ENCODE peak calls at places on chromosomes 3 and 15, in eight cellular contexts. B is esophagus squamous epithelium, L is BJ, M is suprapubic skin, D is neural progenitor cell, N is AG10803, X is HFF-Myc, J is IMR-90. P is an unnamed sample.

GRCh38 chr3:99934984-99935797 is 117.5 kb downstream of the CMSS1 start:
- DNase-seq in B (no peak), L (no peak), M (no peak), D (no peak), N (peak; percentile 26), X (no peak), J (no peak), P (no peak)

GRCh38 chr15:20106026-20106425 is 435.6 kb downstream of the GOLGA6L6 start:
- DNase-seq in B (no peak), L (no peak), M (peak; percentile 83), D (peak; percentile 1), N (no peak), X (no peak), J (no peak), P (no peak)

GRCh38 chr15:33215941-33216872 is 21.7 kb upstream of the FMN1 start:
- DNase-seq in B (no peak), L (no peak), M (no peak), D (peak; percentile 51), N (peak; percentile 33), X (no peak), J (peak; percentile 24), P (no peak)

GRCh38 chr15:25846377-25846776 is 16.8 kb downstream of the ATP10A start:
- DNase-seq in B (no peak), L (no peak), M (no peak), D (no peak), N (no peak), X (no peak), J (no peak), P (no peak)

GRCh38 chr15:78440375-78441373 is 2.7 kb downstream of the IREB2 start:
- DNase-seq in B (no peak), L (no peak), M (no peak), D (no peak), N (no peak), X (no peak), J (no peak), P (no peak)

GRCh38 chr15:58724471-58724870 is 25.0 kb downstream of the ADAM10 start:
- DNase-seq in B (no peak), L (no peak), M (no peak), D (no peak), N (peak; percentile 28), X (no peak), J (peak; percentile 79), P (peak; percentile 24)

GRCh38 chr15:55394694-55395093 is 13.5 kb downstream of the CCPG1 start:
- DNase-seq in B (no peak), L (no peak), M (no peak), D (peak; percentile 54), N (peak; percentile 26), X (no peak), J (peak; percentile 7), P (no peak)

GRCh38 chr15:75661041-75661778 is 13.5 kb downstream of the SNX33 start:
- DNase-seq in B (peak; percentile 24), L (peak; percentile 80), M (peak; percentile 95), D (peak; percentile 42), N (peak; percentile 96), X (peak; percentile 72), J (peak; percentile 91), P (peak; percentile 86)

GRCh38 chr3:45104715-45105711 is 41.2 kb downstream of the CDCP1 start:
- DNase-seq in B (no peak), L (no peak), M (no peak), D (no peak), N (peak; percentile 80), X (peak; percentile 88), J (peak; percentile 86), P (no peak)

GRCh38 chr15:92882697-92883642 is 17.2 kb upstream of the CHD2 start:
- DNase-seq in B (peak; percentile 98), L (no peak), M (no peak), D (peak; percentile 59), N (no peak), X (no peak), J (no peak), P (no peak)

GRCh38 chr15:65086680-65087111 is 10.2 kb downstream of the KBTBD13 start:
- DNase-seq in B (no peak), L (no peak), M (no peak), D (no peak), N (no peak), X (no peak), J (no peak), P (no peak)

GRCh38 chr3:197305854-197306253 is 7.4 kb upstream of the DLG1 start:
- DNase-seq in B (no peak), L (peak; percentile 79), M (no peak), D (no peak), N (peak; percentile 97), X (no peak), J (peak; percentile 93), P (peak; percentile 76)

GRCh38 chr3:159416854-159417253 is 571.8 kb upstream of the IL12A start:
- DNase-seq in B (no peak), L (no peak), M (no peak), D (peak; percentile 39), N (peak; percentile 38), X (no peak), J (peak; percentile 45), P (peak; percentile 66)

GRCh38 chr15:28106294-28107110 is 7.4 kb upstream of the OCA2 start:
- DNase-seq in B (no peak), L (no peak), M (no peak), D (peak; percentile 45), N (no peak), X (no peak), J (no peak), P (no peak)

GRCh38 chr3:52031896-52032295 is 24.5 kb downstream of the DUSP7 start:
- DNase-seq in B (no peak), L (no peak), M (no peak), D (no peak), N (no peak), X (no peak), J (no peak), P (no peak)

GRCh38 chr3:32821686-32822296 is 4.0 kb downstream of the TRIM71 start:
- DNase-seq in B (no peak), L (no peak), M (no peak), D (peak; percentile 81), N (no peak), X (no peak), J (no peak), P (no peak)

GRCh38 chr3:156561533-156561932 is 6.6 kb upstream of the SSR3 start:
- DNase-seq in B (no peak), L (no peak), M (no peak), D (no peak), N (no peak), X (no peak), J (no peak), P (no peak)

GRCh38 chr15:92158426-92158825 is 235.3 kb upstream of the ST8SIA2 start:
- DNase-seq in B (no peak), L (no peak), M (no peak), D (no peak), N (no peak), X (no peak), J (peak; percentile 2), P (no peak)

DNA sequence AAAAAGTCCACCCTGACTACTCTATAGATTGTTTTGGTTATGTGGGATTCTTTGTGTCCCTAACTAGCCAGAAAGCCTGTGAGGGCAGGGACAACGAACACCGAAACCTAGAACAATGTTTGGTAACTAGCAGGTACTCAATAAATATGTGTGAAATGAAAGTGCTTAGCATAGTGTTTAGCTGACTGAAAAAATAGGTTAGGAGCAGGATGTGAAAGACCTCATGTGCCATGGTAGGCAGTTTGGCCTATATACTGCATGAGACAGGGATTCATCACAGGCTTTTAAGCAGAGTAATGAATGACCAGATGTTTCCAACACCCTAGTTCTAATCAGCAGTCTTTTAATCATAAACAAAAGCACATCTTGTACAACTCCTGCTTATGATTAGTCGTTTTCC is 64.2 kb downstream of the MYO5A start:
- DNase-seq in B (no peak), L (no peak), M (no peak), D (no peak), N (no peak), X (no peak), J (no peak), P (no peak)
- H3K4me3 ChIP-seq in B (no peak overlapping the region), L (no peak overlapping the region), M (no peak overlapping the region), D (no peak overlapping the region), N (no peak overlapping the region), X (no peak overlapping the region), J (no peak overlapping the region), P (no peak overlapping the region)

DNA sequence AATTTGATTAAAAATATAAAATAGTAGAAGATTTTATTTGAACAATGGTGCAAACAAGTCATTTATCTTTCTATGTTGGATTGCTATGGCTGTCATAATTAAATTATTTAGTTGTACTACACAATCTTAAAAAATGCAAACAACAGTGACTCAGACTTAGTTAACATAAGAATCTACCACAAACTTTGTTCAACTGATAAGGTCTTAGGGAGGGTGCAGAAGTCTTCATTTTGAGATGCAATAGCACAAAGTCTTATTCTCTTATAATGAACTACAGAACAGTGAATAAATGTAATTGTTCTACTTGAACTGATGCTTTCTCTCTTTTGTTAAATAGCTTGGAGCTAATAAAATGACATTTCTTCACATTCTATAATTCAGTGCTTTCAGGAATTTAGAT is 482.8 kb upstream of the NAALADL2 start:
- DNase-seq in B (no peak), L (no peak), M (no peak), D (no peak), N (peak; percentile 50), X (no peak), J (peak; percentile 46), P (no peak)
- TF ChIP-seq CTCF in B (no peak), L (no peak), M (no peak), D (no peak), N (no peak), X (no peak), J (no peak), P (no peak)

DNA sequence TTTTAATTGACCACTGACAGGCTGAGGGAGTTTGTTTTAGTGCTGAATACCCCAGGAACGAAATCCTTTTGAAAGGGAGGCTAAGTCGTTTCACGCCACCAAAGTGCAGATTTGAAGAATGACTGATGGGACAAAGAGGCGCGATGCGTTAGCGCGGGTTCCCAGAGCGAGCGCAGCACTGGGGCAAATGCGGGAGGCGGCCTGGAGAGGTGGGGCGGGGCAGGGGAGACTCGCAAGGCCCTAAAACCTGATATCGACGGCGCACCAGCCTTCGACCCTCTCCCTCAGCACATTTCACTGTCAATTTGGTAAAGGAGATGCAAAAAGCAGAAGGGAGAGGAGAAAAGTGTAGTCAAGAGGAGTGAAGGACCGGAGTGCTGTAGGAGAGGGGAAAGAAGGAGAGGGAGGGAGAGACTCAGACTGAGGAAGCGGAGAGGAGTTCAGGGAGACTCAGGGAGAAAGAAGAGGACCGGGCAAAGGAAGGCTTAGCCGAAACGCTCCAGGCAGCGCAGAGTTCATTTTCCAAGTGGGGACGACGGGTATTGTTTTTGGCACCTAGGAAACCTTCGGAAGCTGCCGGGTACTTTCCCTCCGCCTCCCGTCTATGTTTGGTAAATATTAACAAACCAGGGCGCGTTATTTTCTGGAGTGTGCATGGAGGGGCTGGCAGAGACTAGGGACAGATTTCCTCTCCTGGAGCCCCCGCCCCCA is 3.8 kb upstream of the FOXB1 start:
- DNase-seq in B (no peak), L (no peak), M (no peak), D (peak; percentile 80), N (no peak), X (no peak), J (no peak), P (no peak)
- H3K4me3 ChIP-seq in B (no peak overlapping the region), L (no peak overlapping the region), M (no peak overlapping the region), D (peak overlapping the region; percentile 69), N (no peak overlapping the region), X (no peak overlapping the region), J (no peak overlapping the region), P (no peak overlapping the region)

DNA sequence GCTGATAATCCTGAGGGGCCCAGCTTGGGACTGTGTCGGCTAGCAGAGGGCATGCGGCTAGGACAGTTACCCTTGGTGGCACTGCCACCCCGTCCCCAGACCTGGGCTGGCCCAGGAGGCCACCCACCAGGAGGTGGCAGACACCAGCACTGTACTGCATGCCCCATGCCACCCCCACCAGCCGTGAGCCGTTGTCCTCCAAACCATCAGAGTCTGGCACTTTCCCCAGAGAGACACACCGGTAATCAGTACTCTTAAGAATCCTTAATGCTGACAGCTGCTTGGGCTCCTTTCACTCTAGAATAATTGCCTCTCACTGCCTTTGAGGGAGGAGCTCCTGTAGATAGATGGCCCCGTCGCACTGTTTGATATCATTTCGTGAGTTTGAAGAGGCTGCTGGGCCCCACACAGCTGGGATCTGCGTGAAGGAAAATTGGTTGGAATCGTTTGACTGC is 94.6 kb downstream of the LRRK1 start:
- DNase-seq in B (no peak), L (no peak), M (peak; percentile 76), D (no peak), N (no peak), X (no peak), J (no peak), P (no peak)
- TF ChIP-seq CTCF in B (no peak), L (no peak), M (no peak), D (no peak), N (no peak), X (no peak), J (no peak), P (no peak)

P was measured in astrocyte of the cerebellum.